ENCODE peak calls at places on chromosome 13, in five cellular contexts. One of them, this sample, is unnamed.

GRCh38 chr13:37598572-37598971 is at the start of gene POSTN:
- DNase-seq in lower leg skin: no peak
- DNase-seq in trophoblast cell: no peak
- DNase-seq in heart right ventricle: no peak
- DNase-seq in neuronal stem cell: no peak
- DNase-seq in this sample: no peak

GRCh38 chr13:45961468-45961867 is 91.1 kb downstream of the ZC3H13 start:
- DNase-seq in lower leg skin: no peak
- DNase-seq in trophoblast cell: no peak
- DNase-seq in heart right ventricle: no peak
- DNase-seq in neuronal stem cell: no peak
- DNase-seq in this sample: no peak

GRCh38 chr13:28455580-28456194 is 39.2 kb downstream of the FLT1 start:
- DNase-seq in lower leg skin: no peak
- DNase-seq in trophoblast cell: no peak
- DNase-seq in heart right ventricle: no peak
- DNase-seq in neuronal stem cell: no peak
- DNase-seq in this sample: no peak

GRCh38 chr13:34899888-34900287 is 42.2 kb upstream of the NBEA start:
- DNase-seq in lower leg skin: no peak
- DNase-seq in trophoblast cell: no peak
- DNase-seq in heart right ventricle: no peak
- DNase-seq in neuronal stem cell: no peak
- DNase-seq in this sample: no peak

GRCh38 chr13:33174980-33175379 is 110.6 kb downstream of the STARD13 start:
- DNase-seq in lower leg skin: no peak
- DNase-seq in trophoblast cell: no peak
- DNase-seq in heart right ventricle: no peak
- DNase-seq in neuronal stem cell: no peak
- DNase-seq in this sample: no peak

GRCh38 chr13:32228330-32229041 is 86.7 kb downstream of the ZAR1L start:
- DNase-seq in lower leg skin: no peak
- DNase-seq in trophoblast cell: peak
- DNase-seq in heart right ventricle: no peak
- DNase-seq in neuronal stem cell: no peak
- DNase-seq in this sample: no peak

GRCh38 chr13:40064154-40064713 is 408.8 kb downstream of the COG6 start:
- DNase-seq in lower leg skin: no peak
- DNase-seq in trophoblast cell: no peak
- DNase-seq in heart right ventricle: no peak
- DNase-seq in neuronal stem cell: no peak
- DNase-seq in this sample: no peak

GRCh38 chr13:28394422-28394821 is 100.5 kb downstream of the FLT1 start:
- DNase-seq in lower leg skin: no peak
- DNase-seq in trophoblast cell: no peak
- DNase-seq in heart right ventricle: no peak
- DNase-seq in neuronal stem cell: no peak
- DNase-seq in this sample: no peak

GRCh38 chr13:44710576-44710975 is 134.4 kb upstream of the TSC22D1 start:
- DNase-seq in lower leg skin: no peak
- DNase-seq in trophoblast cell: no peak
- DNase-seq in heart right ventricle: no peak
- DNase-seq in neuronal stem cell: no peak
- DNase-seq in this sample: peak

GRCh38 chr13:75226092-75226491 is 255.9 kb downstream of the TBC1D4 start:
- DNase-seq in lower leg skin: no peak
- DNase-seq in trophoblast cell: no peak
- DNase-seq in heart right ventricle: no peak
- DNase-seq in neuronal stem cell: no peak
- DNase-seq in this sample: no peak

GRCh38 chr13:112576191-112576590 is 11.8 kb downstream of the TUBGCP3 start:
- DNase-seq in lower leg skin: no peak
- DNase-seq in trophoblast cell: no peak
- DNase-seq in heart right ventricle: no peak
- DNase-seq in neuronal stem cell: no peak
- DNase-seq in this sample: no peak

GRCh38 chr13:112940236-112940635 is 28.8 kb upstream of the MCF2L start:
- DNase-seq in lower leg skin: no peak
- DNase-seq in trophoblast cell: no peak
- DNase-seq in heart right ventricle: no peak
- DNase-seq in neuronal stem cell: no peak
- DNase-seq in this sample: no peak

GRCh38 chr13:88461272-88462009 is 790.3 kb downstream of the SLITRK5 start:
- DNase-seq in lower leg skin: no peak
- DNase-seq in trophoblast cell: no peak
- DNase-seq in heart right ventricle: no peak
- DNase-seq in neuronal stem cell: no peak
- DNase-seq in this sample: no peak

GRCh38 chr13:103243495-103243894 is 177.3 kb upstream of the SLC10A2 start:
- DNase-seq in lower leg skin: no peak
- DNase-seq in trophoblast cell: no peak
- DNase-seq in heart right ventricle: no peak
- DNase-seq in neuronal stem cell: no peak
- DNase-seq in this sample: no peak

GRCh38 chr13:98466634-98467236 is 110.2 kb downstream of the STK24 start:
- DNase-seq in lower leg skin: no peak
- DNase-seq in trophoblast cell: peak
- DNase-seq in heart right ventricle: peak
- DNase-seq in neuronal stem cell: no peak
- DNase-seq in this sample: peak

GRCh38 chr13:112777637-112778406 is 88.0 kb downstream of the ATP11A start:
- DNase-seq in lower leg skin: no peak
- DNase-seq in trophoblast cell: peak
- DNase-seq in heart right ventricle: no peak
- DNase-seq in neuronal stem cell: no peak
- DNase-seq in this sample: peak

GRCh38 chr13:98972059-98972458 is 5.8 kb downstream of the DOCK9 start:
- DNase-seq in lower leg skin: no peak
- DNase-seq in trophoblast cell: no peak
- DNase-seq in heart right ventricle: no peak
- DNase-seq in neuronal stem cell: no peak
- DNase-seq in this sample: no peak

GRCh38 chr13:53151692-53152421 is 123.2 kb downstream of the OLFM4 start:
- DNase-seq in lower leg skin: no peak
- DNase-seq in trophoblast cell: peak
- DNase-seq in heart right ventricle: no peak
- DNase-seq in neuronal stem cell: peak
- DNase-seq in this sample: peak

GRCh38 chr13:36192166-36192565 is 22.2 kb downstream of the SOHLH2 start:
- DNase-seq in lower leg skin: no peak
- DNase-seq in trophoblast cell: peak
- DNase-seq in heart right ventricle: no peak
- DNase-seq in neuronal stem cell: no peak
- DNase-seq in this sample: no peak

GRCh38 chr13:53921473-53921872 is 892.9 kb downstream of the OLFM4 start:
- DNase-seq in lower leg skin: no peak
- DNase-seq in trophoblast cell: no peak
- DNase-seq in heart right ventricle: no peak
- DNase-seq in neuronal stem cell: no peak
- DNase-seq in this sample: no peak

GRCh38 chr13:34506796-34507195 is 435.3 kb upstream of the NBEA start:
- DNase-seq in lower leg skin: no peak
- DNase-seq in trophoblast cell: no peak
- DNase-seq in heart right ventricle: no peak
- DNase-seq in neuronal stem cell: no peak
- DNase-seq in this sample: no peak

GRCh38 chr13:64697226-64697625 is 2532.9 kb downstream of the PCDH9 start:
- DNase-seq in lower leg skin: no peak
- DNase-seq in trophoblast cell: no peak
- DNase-seq in heart right ventricle: no peak
- DNase-seq in neuronal stem cell: no peak
- DNase-seq in this sample: no peak

GRCh38 chr13:79403113-79403512 is 2.9 kb downstream of the RBM26 start:
- DNase-seq in lower leg skin: no peak
- DNase-seq in trophoblast cell: no peak
- DNase-seq in heart right ventricle: no peak
- DNase-seq in neuronal stem cell: no peak
- DNase-seq in this sample: no peak

GRCh38 chr13:79404361-79404760 is 1.7 kb downstream of the RBM26 start:
- DNase-seq in lower leg skin: no peak
- DNase-seq in trophoblast cell: no peak
- DNase-seq in heart right ventricle: no peak
- DNase-seq in neuronal stem cell: no peak
- DNase-seq in this sample: no peak

GRCh38 chr13:79401259-79402071 is 4.6 kb downstream of the RBM26 start:
- DNase-seq in lower leg skin: no peak
- DNase-seq in trophoblast cell: no peak
- DNase-seq in heart right ventricle: no peak
- DNase-seq in neuronal stem cell: no peak
- DNase-seq in this sample: no peak

GRCh38 chr13:79402074-79402635 is 3.9 kb downstream of the RBM26 start:
- DNase-seq in lower leg skin: no peak
- DNase-seq in trophoblast cell: no peak
- DNase-seq in heart right ventricle: no peak
- DNase-seq in neuronal stem cell: no peak
- DNase-seq in this sample: no peak

DNA sequence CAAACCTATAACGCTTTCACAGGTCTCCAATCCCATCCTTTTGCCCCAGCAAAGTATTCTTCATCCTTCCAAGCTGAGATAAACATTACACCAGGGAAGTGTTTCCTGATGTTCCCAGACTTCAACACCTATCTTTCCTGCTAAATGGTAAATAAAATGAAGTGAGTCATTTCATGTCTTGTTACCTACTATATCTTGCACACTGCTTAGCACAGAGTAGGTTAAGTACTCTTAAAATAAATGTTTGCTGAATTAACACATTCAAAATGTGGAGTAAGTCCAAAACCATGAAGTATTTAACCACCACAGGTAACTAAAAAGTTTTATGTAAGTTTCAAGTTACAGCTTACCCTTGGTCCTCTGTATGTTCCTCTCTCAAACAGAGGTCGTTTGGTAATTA is 3.4 kb downstream of the RBM26 start:
- DNase-seq in lower leg skin: no peak
- DNase-seq in trophoblast cell: no peak
- DNase-seq in heart right ventricle: no peak
- DNase-seq in neuronal stem cell: no peak
- DNase-seq in this sample: no peak
- H3K4me3 ChIP-seq in lower leg skin: no peak
- H3K4me3 ChIP-seq in trophoblast cell: no peak
- H3K4me3 ChIP-seq in heart right ventricle: no peak
- H3K4me3 ChIP-seq in neuronal stem cell: no peak
- H3K4me3 ChIP-seq in this sample: peak

DNA sequence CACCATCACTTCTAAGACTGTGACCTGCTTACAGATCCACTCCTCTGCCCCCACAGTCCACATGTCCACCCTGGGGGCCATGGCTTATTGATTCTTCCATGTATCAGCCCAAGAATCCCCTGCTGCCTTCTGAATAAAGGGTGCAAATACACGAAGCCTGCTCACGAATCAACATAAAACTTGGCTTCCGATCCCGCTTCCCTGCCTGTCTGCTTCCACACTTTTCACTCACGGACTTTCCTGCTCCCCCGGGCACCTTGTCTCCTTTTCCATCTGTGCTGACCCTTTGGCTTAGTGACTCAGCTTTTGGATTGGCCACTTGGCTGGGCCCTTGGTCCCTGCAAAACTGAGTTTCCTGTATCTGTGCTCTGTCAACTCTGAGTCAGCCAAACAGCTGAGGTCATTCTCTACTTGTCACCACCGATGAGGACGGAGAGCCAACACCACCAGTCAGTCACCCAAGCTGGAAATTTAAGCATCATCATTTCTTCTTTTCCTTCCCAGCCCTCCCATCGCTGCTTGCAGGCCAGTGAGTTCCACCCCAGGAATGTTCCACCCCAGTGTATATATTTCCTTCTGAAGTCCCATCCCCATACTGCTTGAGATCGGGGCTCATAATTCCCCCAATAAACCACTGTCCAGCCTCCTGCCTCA is 11.4 kb upstream of the USP12 start:
- DNase-seq in lower leg skin: peak
- DNase-seq in trophoblast cell: peak
- DNase-seq in heart right ventricle: peak
- DNase-seq in neuronal stem cell: no peak
- DNase-seq in this sample: peak
- H3K4me3 ChIP-seq in lower leg skin: no peak
- H3K4me3 ChIP-seq in trophoblast cell: no peak
- H3K4me3 ChIP-seq in heart right ventricle: no peak
- H3K4me3 ChIP-seq in neuronal stem cell: no peak
- H3K4me3 ChIP-seq in this sample: peak

GRCh38 chr13:50085063-50085462 is 69.8 kb downstream of the KCNRG start:
- DNase-seq in lower leg skin: no peak
- DNase-seq in trophoblast cell: no peak
- DNase-seq in heart right ventricle: no peak
- DNase-seq in neuronal stem cell: peak
- DNase-seq in this sample: peak
- H3K4me3 ChIP-seq in lower leg skin: no peak
- H3K4me3 ChIP-seq in trophoblast cell: no peak
- H3K4me3 ChIP-seq in heart right ventricle: peak
- H3K4me3 ChIP-seq in neuronal stem cell: no peak
- H3K4me3 ChIP-seq in this sample: peak

GRCh38 chr13:99978781-99979452 is 2.7 kb upstream of the ZIC2 start:
- DNase-seq in lower leg skin: no peak
- DNase-seq in trophoblast cell: no peak
- DNase-seq in heart right ventricle: no peak
- DNase-seq in neuronal stem cell: no peak
- DNase-seq in this sample: no peak

GRCh38 chr13:99976502-99977115 is 5.0 kb upstream of the ZIC2 start:
- DNase-seq in lower leg skin: no peak
- DNase-seq in trophoblast cell: no peak
- DNase-seq in heart right ventricle: no peak
- DNase-seq in neuronal stem cell: no peak
- DNase-seq in this sample: no peak

GRCh38 chr13:99977334-99977911 is 4.2 kb upstream of the ZIC2 start:
- DNase-seq in lower leg skin: no peak
- DNase-seq in trophoblast cell: no peak
- DNase-seq in heart right ventricle: no peak
- DNase-seq in neuronal stem cell: no peak
- DNase-seq in this sample: no peak

GRCh38 chr13:99979453-99980200 is 2.0 kb upstream of the ZIC2 start:
- DNase-seq in lower leg skin: no peak
- DNase-seq in trophoblast cell: peak
- DNase-seq in heart right ventricle: no peak
- DNase-seq in neuronal stem cell: no peak
- DNase-seq in this sample: peak

DNA sequence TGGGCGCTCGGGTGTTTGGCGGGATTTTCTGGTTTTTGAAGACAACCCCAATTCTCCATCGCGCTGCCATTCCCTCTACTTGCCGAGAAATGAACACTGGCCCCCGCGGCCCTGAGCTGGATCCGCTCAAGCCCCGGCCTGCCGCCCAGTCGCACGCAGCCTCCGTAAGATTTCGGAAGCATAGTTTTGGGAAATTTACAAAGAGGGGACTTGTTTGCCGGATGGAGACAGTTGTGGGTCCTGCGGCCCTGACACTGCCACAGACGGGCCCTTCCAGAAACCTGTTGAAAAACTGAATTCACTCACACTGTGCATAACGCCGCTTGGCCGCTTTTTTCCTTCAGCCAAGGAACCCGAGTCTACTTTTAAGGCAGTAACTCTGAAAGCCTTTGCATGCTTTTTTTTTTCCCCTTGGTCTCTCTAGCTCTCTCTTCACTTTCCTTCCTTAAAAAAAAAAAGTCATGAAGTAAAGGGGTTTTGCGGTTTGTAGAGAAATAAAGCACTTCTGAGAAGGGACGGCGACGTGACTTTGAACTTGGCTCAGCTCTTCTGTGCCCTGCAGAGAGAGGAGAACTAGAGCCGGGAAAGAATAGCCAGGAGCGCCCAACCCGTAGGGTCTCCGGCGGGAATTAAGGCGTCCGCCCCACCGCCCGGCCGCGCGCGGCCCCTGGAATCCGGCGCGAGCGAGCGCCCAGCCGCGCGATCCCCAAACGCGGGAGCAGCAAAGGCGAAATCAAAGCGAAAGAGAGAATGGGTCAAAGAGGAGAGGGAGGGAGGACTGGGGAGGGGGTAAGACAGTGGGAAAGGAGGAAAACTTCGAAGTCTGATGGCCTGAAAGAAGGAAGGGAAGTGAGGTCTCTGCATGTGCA is 3.4 kb upstream of the ZIC2 start:
- DNase-seq in lower leg skin: no peak
- DNase-seq in trophoblast cell: no peak
- DNase-seq in heart right ventricle: no peak
- DNase-seq in neuronal stem cell: no peak
- DNase-seq in this sample: no peak
- H3K4me3 ChIP-seq in lower leg skin: no peak
- H3K4me3 ChIP-seq in trophoblast cell: no peak
- H3K4me3 ChIP-seq in heart right ventricle: no peak
- H3K4me3 ChIP-seq in neuronal stem cell: peak
- H3K4me3 ChIP-seq in this sample: peak

This sample was measured in PC-9.